ENCODE peak calls at places on chromosomes 11 and 22, in seven cellular contexts. O, A, X, J, E, T and H are unnamed samples.

GRCh38 chr22:38346506-38346905 is 29.3 kb upstream of the CSNK1E start:
- DNase-seq in T (no peak), E (peak; percentile 38), A (peak; percentile 13), O (no peak), J (peak; percentile 10), X (no peak), H (no peak)

GRCh38 chr11:112085822-112086421 is 634 bp downstream of the TIMM8B start:
- DNase-seq in E (peak; percentile 65), A (no peak), O (no peak), J (no peak), T (no peak), X (no peak), H (no peak)

GRCh38 chr11:63907063-63907462 is 9.9 kb downstream of the RCOR2 start:
- DNase-seq in A (no peak), T (no peak), X (no peak), O (no peak), J (no peak), E (no peak), H (no peak)

GRCh38 chr11:33413296-33413695 is 156.1 kb downstream of the HIPK3 start:
- DNase-seq in X (no peak), T (no peak), A (no peak), O (no peak), J (no peak), E (no peak), H (no peak)

GRCh38 chr11:7418061-7418460 is 67.2 kb upstream of the OLFML1 start:
- DNase-seq in X (no peak), O (no peak), J (no peak), A (no peak), E (no peak), T (no peak), H (no peak)

GRCh38 chr11:44043157-44043556 is 4.6 kb upstream of the ACCSL start:
- DNase-seq in J (no peak), O (no peak), E (no peak), T (no peak), X (no peak), A (no peak), H (no peak)

GRCh38 chr11:128174465-128175101 is 412.8 kb downstream of the ETS1 start:
- DNase-seq in X (peak; percentile 44), E (no peak), T (no peak), O (no peak), A (no peak), J (no peak), H (no peak)

GRCh38 chr22:23547818-23548500 is 32.1 kb downstream of the IGLL1 start:
- DNase-seq in X (no peak), E (no peak), T (no peak), A (no peak), O (no peak), J (no peak), H (no peak)

GRCh38 chr11:89487016-89487415 is 4.2 kb downstream of the NOX4 start:
- DNase-seq in J (no peak), A (no peak), X (no peak), E (no peak), T (no peak), O (no peak), H (no peak)

GRCh38 chr11:10481567-10482349 is 26.7 kb downstream of the AMPD3 start:
- DNase-seq in T (no peak), X (no peak), E (peak; percentile 46), O (no peak), A (no peak), J (no peak), H (no peak)

GRCh38 chr11:100354736-100355135 is 332.4 kb upstream of the ARHGAP42 start:
- DNase-seq in A (no peak), E (no peak), T (no peak), J (no peak), X (no peak), O (no peak), H (no peak)

GRCh38 chr11:125123947-125124633 is 12.7 kb upstream of the TMEM218 start:
- DNase-seq in X (peak; percentile 54), T (peak; percentile 4), A (peak; percentile 74), E (peak; percentile 84), J (peak; percentile 44), O (peak; percentile 74), H (peak; percentile 20)

GRCh38 chr22:24474221-24474620 is 20.9 kb upstream of the UPB1 start:
- DNase-seq in X (no peak), T (no peak), E (no peak), O (no peak), A (no peak), J (no peak), H (no peak)

GRCh38 chr22:41446639-41447434 is at the start of gene TOB2:
- DNase-seq in X (peak; percentile 98), E (peak; percentile 97), O (peak; percentile 96), A (peak; percentile 96), J (peak; percentile 95), T (peak; percentile 89), H (peak; percentile 96)
- H3K27ac ChIP-seq in X (peak within 1 kb of the TSS; percentile 96), E (peak within 1 kb of the TSS; percentile 100), O (peak within 1 kb of the TSS; percentile 98), A (peak within 1 kb of the TSS; percentile 100), J (peak within 1 kb of the TSS; percentile 99), T (peak within 1 kb of the TSS; percentile 95), H (peak within 1 kb of the TSS; percentile 88)

DNA sequence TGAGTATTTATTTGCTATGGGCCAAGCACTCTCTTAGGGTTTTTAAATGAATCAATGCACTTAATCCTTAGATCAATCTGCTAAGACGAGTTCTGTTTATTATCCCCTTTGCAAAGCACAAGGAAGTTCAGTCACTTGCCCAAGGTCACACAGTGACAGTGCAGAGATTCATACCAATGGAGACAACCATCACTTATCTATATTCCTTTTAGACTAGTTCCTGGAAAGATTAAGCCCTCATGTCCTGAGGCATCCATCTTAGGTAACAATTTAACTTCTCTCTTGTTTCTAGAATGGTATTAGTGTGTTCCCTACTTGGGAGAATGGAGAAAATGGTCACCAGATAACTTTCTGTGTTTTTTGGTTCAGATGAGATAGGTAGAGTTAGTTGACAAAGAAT is 28.3 kb downstream of the NF2 start:
- DNase-seq in X (no peak), A (no peak), J (no peak), E (no peak), T (no peak), O (no peak), H (no peak)
- H3K4me1 ChIP-seq in X (no peaks in the 10 kb centered on the region), A (peaks cover 11% of the 10 kb centered on the region), J (no peaks in the 10 kb centered on the region), E (peaks cover 25% of the 10 kb centered on the region), T (no peaks in the 10 kb centered on the region), O (peaks cover 26% of the 10 kb centered on the region), H (no peaks in the 10 kb centered on the region)

GRCh38 chr11:68257477-68258362 is 14.1 kb downstream of the C11orf24 start:
- DNase-seq in T (peak; percentile 74), J (peak; percentile 95), A (peak; percentile 99), O (peak; percentile 99), X (peak; percentile 94), E (peak; percentile 99), H (peak; percentile 87)
- H3K4me3 ChIP-seq in T (no peak overlapping the region), J (no peak overlapping the region), A (no peak overlapping the region), O (peak overlapping the region; percentile 26), X (no peak overlapping the region), E (no peak overlapping the region), H (no peak overlapping the region)

GRCh38 chr11:35814026-35814425 is 129.8 kb upstream of the LDLRAD3 start:
- DNase-seq in X (no peak), O (no peak), T (no peak), J (no peak), E (no peak), A (no peak), H (no peak)

GRCh38 chr11:35812850-35813249 is 131.0 kb upstream of the LDLRAD3 start:
- DNase-seq in E (peak; percentile 79), J (peak; percentile 19), X (no peak), A (no peak), O (no peak), T (no peak), H (no peak)

GRCh38 chr11:35810045-35810444 is 133.8 kb upstream of the LDLRAD3 start:
- DNase-seq in A (no peak), T (no peak), E (no peak), X (no peak), J (no peak), O (no peak), H (no peak)

GRCh38 chr11:35809561-35809960 is 134.3 kb upstream of the LDLRAD3 start:
- DNase-seq in O (no peak), X (no peak), A (no peak), J (no peak), T (no peak), E (no peak), H (no peak)

GRCh38 chr11:35811783-35812182 is 132.1 kb upstream of the LDLRAD3 start:
- DNase-seq in A (no peak), T (no peak), X (no peak), E (no peak), O (no peak), J (no peak), H (no peak)
- H3K27ac ChIP-seq in A (no peak overlapping the region), T (no peak overlapping the region), X (no peak overlapping the region), E (no peak overlapping the region), O (no peak overlapping the region), J (no peak overlapping the region), H (no peak overlapping the region)